ENCODE peak calls at places on chromosomes 4 and X, in eight cellular contexts. A, Z, K, D, Y, C, U and W are unnamed samples.

GRCh38 chr4:31370866-31371465 is 650.8 kb downstream of the PCDH7 start:
- DNase-seq in A (no peak), Z (no peak), K (no peak), D (no peak), Y (peak; percentile 50), C (peak; percentile 24), U (no peak), W (peak; percentile 2)

GRCh38 chrX:15072259-15072658 is 197.6 kb downstream of the ASB9 start:
- DNase-seq in A (no peak), Z (no peak), K (no peak), D (no peak), Y (no peak), C (no peak), U (no peak), W (no peak)

GRCh38 chrX:69031181-69031580 is 134.1 kb downstream of the PJA1 start:
- DNase-seq in A (no peak), Z (no peak), K (no peak), D (no peak), Y (peak; percentile 8), C (no peak), U (no peak), W (no peak)

GRCh38 chr4:52576326-52576725 is 82.8 kb downstream of the USP46 start:
- DNase-seq in A (no peak), Z (no peak), K (no peak), D (no peak), Y (no peak), C (no peak), U (no peak), W (no peak)

GRCh38 chrX:104913348-104913747 is 307.1 kb downstream of the TEX13A start:
- DNase-seq in A (no peak), Z (no peak), K (no peak), D (no peak), Y (peak; percentile 4), C (no peak), U (no peak), W (peak; percentile 4)

GRCh38 chr4:131547506-131547981 is 1601.5 kb upstream of the PCDH10 start:
- DNase-seq in A (no peak), Z (no peak), K (no peak), D (no peak), Y (no peak), C (no peak), U (no peak), W (no peak)

GRCh38 chrX:42491145-42491907 is 286.6 kb downstream of the PPP1R2C start:
- DNase-seq in A (no peak), Z (no peak), K (no peak), D (no peak), Y (no peak), C (no peak), U (no peak), W (no peak)

GRCh38 chr4:82043081-82043808 is 330.5 kb downstream of the HNRNPD start:
- DNase-seq in A (no peak), Z (no peak), K (no peak), D (no peak), Y (no peak), C (no peak), U (no peak), W (no peak)

GRCh38 chr4:154135576-154135975 is 346.7 kb upstream of the SFRP2 start:
- DNase-seq in A (no peak), Z (no peak), K (no peak), D (no peak), Y (no peak), C (no peak), U (no peak), W (no peak)

GRCh38 chr4:159308571-159309340 is 205.9 kb downstream of the RAPGEF2 start:
- DNase-seq in A (no peak), Z (no peak), K (no peak), D (no peak), Y (peak; percentile 20), C (peak; percentile 23), U (no peak), W (peak; percentile 33)

GRCh38 chr4:128519163-128519810 is 231.7 kb upstream of the PGRMC2 start:
- DNase-seq in A (no peak), Z (no peak), K (no peak), D (peak; percentile 41), Y (no peak), C (peak; percentile 67), U (peak; percentile 66), W (no peak)

GRCh38 chr4:127995776-127996175 is 30.6 kb downstream of the ABHD18 start:
- DNase-seq in A (no peak), Z (no peak), K (no peak), D (no peak), Y (peak; percentile 28), C (peak; percentile 11), U (no peak), W (peak; percentile 74)

GRCh38 chr4:61246003-61246402 is 45.9 kb downstream of the ADGRL3 start:
- DNase-seq in A (no peak), Z (no peak), K (no peak), D (no peak), Y (no peak), C (no peak), U (no peak), W (no peak)

GRCh38 chr4:27100713-27101112 is 240.1 kb downstream of the STIM2 start:
- DNase-seq in A (no peak), Z (no peak), K (no peak), D (no peak), Y (no peak), C (no peak), U (no peak), W (no peak)

GRCh38 chr4:124499266-124499665 is 213.3 kb downstream of the ANKRD50 start:
- DNase-seq in A (peak; percentile 19), Z (no peak), K (no peak), D (no peak), Y (no peak), C (no peak), U (no peak), W (no peak)

GRCh38 chr4:187378441-187378840 is 617.1 kb upstream of the ZFP42 start:
- DNase-seq in A (no peak), Z (no peak), K (no peak), D (no peak), Y (no peak), C (no peak), U (no peak), W (no peak)

GRCh38 chr4:185379326-185380295 is 16.1 kb downstream of the LRP2BP start:
- DNase-seq in A (no peak), Z (no peak), K (no peak), D (no peak), Y (no peak), C (no peak), U (no peak), W (no peak)

GRCh38 chr4:21012851-21013331 is 312.6 kb downstream of the PACRGL start:
- DNase-seq in A (no peak), Z (no peak), K (no peak), D (no peak), Y (no peak), C (no peak), U (no peak), W (no peak)

GRCh38 chr4:115918149-115918548 is 804.7 kb upstream of the NDST4 start:
- DNase-seq in A (no peak), Z (no peak), K (no peak), D (no peak), Y (no peak), C (no peak), U (no peak), W (no peak)

GRCh38 chr4:31298737-31299136 is 578.6 kb downstream of the PCDH7 start:
- DNase-seq in A (no peak), Z (no peak), K (no peak), D (no peak), Y (no peak), C (no peak), U (no peak), W (no peak)

GRCh38 chr4:105758958-105759357 is 50.4 kb downstream of the GSTCD start:
- DNase-seq in A (no peak), Z (no peak), K (no peak), D (no peak), Y (no peak), C (no peak), U (no peak), W (no peak)

GRCh38 chrX:72061091-72061490 is 70.6 kb downstream of the RTL5 start:
- DNase-seq in A (no peak), Z (no peak), K (no peak), D (no peak), Y (no peak), C (peak; percentile 6), U (no peak), W (no peak)

GRCh38 chrX:123899701-123900100 is 39.8 kb downstream of the XIAP start:
- DNase-seq in A (no peak), Z (no peak), K (no peak), D (no peak), Y (no peak), C (peak; percentile 4), U (no peak), W (peak; percentile 13)

GRCh38 chrX:124354648-124355047 is 8.3 kb downstream of the SH2D1A start:
- DNase-seq in A (no peak), Z (no peak), K (no peak), D (no peak), Y (no peak), C (no peak), U (no peak), W (no peak)

GRCh38 chrX:41491267-41492004 is 44.3 kb downstream of the NYX start:
- DNase-seq in A (no peak), Z (no peak), K (no peak), D (peak; percentile 16), Y (peak; percentile 71), C (peak; percentile 85), U (no peak), W (peak; percentile 87)

GRCh38 chr4:133130171-133130570 is 18.9 kb upstream of the PCDH10 start:
- DNase-seq in A (no peak), Z (no peak), K (no peak), D (no peak), Y (no peak), C (no peak), U (no peak), W (peak; percentile 43)

GRCh38 chr4:13922873-13923645 is 295.5 kb upstream of the BOD1L1 start:
- DNase-seq in A (no peak), Z (no peak), K (no peak), D (no peak), Y (no peak), C (no peak), U (no peak), W (no peak)